ENCODE peak calls at places on chromosomes 7 and 10, in four cellular contexts. One of them, this sample, is unnamed.
A peak's percentile ranks its signal among the peaks of the same experiment; 100 is the strongest.

GRCh38 chr7:114569160-114569559 is 154.5 kb downstream of the FOXP2 start:
- DNase-seq in activated B cell treated with CpG ODN at 0.5 μM for 24 hours: no peak
- DNase-seq in brain microvascular endothelial cell: no peak
- DNase-seq in HFF-Myc: no peak
- DNase-seq in this sample: no peak

GRCh38 chr10:32961343-32961891 is 3.4 kb upstream of the ITGB1 start:
- DNase-seq in HFF-Myc: no peak
- DNase-seq in activated B cell treated with CpG ODN at 0.5 μM for 24 hours: no peak
- DNase-seq in brain microvascular endothelial cell: no peak
- DNase-seq in this sample: no peak

GRCh38 chr7:158401295-158401694 is 186.3 kb downstream of the PTPRN2 start:
- DNase-seq in activated B cell treated with CpG ODN at 0.5 μM for 24 hours: no peak
- DNase-seq in HFF-Myc: no peak
- DNase-seq in brain microvascular endothelial cell: no peak
- DNase-seq in this sample: no peak

GRCh38 chr10:10044959-10045764 is 972.5 kb upstream of the CELF2 start:
- DNase-seq in HFF-Myc: no peak
- DNase-seq in activated B cell treated with CpG ODN at 0.5 μM for 24 hours: no peak
- DNase-seq in brain microvascular endothelial cell: no peak
- DNase-seq in this sample: no peak

GRCh38 chr7:69517985-69518731 is 80.1 kb upstream of the AUTS2 start:
- DNase-seq in HFF-Myc: no peak
- DNase-seq in brain microvascular endothelial cell: no peak
- DNase-seq in activated B cell treated with CpG ODN at 0.5 μM for 24 hours: no peak
- DNase-seq in this sample: no peak

GRCh38 chr10:48336978-48337599 is 30.6 kb downstream of the MAPK8 start:
- DNase-seq in activated B cell treated with CpG ODN at 0.5 μM for 24 hours: no peak
- DNase-seq in brain microvascular endothelial cell: no peak
- DNase-seq in HFF-Myc: no peak
- DNase-seq in this sample: no peak

GRCh38 chr10:132752378-132752777 is 33.6 kb downstream of the NKX6-2 start:
- DNase-seq in brain microvascular endothelial cell: no peak
- DNase-seq in activated B cell treated with CpG ODN at 0.5 μM for 24 hours: no peak
- DNase-seq in HFF-Myc: no peak
- DNase-seq in this sample: no peak

GRCh38 chr7:7185382-7185989 is 3.1 kb downstream of the C1GALT1 start:
- DNase-seq in activated B cell treated with CpG ODN at 0.5 μM for 24 hours: no peak
- DNase-seq in brain microvascular endothelial cell: no peak
- DNase-seq in HFF-Myc: no peak
- DNase-seq in this sample: no peak

GRCh38 chr10:103587073-103587472 is 93.6 kb downstream of the NEURL1 start:
- DNase-seq in activated B cell treated with CpG ODN at 0.5 μM for 24 hours: no peak
- DNase-seq in HFF-Myc: no peak
- DNase-seq in brain microvascular endothelial cell: no peak
- DNase-seq in this sample: no peak

GRCh38 chr10:34156781-34157425 is 658.2 kb downstream of the PARD3 start:
- DNase-seq in HFF-Myc: peak; percentile 83
- DNase-seq in brain microvascular endothelial cell: peak; percentile 61
- DNase-seq in activated B cell treated with CpG ODN at 0.5 μM for 24 hours: no peak
- DNase-seq in this sample: no peak

DNA sequence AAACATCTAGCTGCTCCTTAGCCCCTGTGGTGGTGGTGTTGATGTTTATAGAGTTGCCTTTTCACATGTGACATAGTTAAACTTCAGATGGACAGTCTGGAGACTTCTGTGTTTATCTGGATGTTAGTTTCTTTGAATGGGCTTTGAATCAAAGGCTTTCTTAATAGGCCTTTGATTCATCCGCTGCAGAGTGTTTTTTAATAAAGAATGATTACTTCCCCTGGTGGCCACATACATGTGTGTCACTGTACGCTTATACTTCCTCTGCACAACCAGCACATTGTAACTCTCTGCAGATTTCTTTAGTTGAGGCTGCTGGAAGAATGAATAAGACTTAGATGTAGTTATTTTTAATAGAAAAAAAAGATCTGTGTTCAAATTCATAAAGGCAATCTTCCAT is 221.1 kb downstream of the DYNC1I1 start:
- DNase-seq in HFF-Myc: no peak
- DNase-seq in brain microvascular endothelial cell: no peak
- DNase-seq in activated B cell treated with CpG ODN at 0.5 μM for 24 hours: no peak
- DNase-seq in this sample: no peak
- TF ChIP-seq CTCF in HFF-Myc: no peak
- TF ChIP-seq CTCF in brain microvascular endothelial cell: peak; percentile 31
- TF ChIP-seq CTCF in activated B cell treated with CpG ODN at 0.5 μM for 24 hours: no peak
- TF ChIP-seq CTCF in this sample: no peak

GRCh38 chr10:13271552-13272163 is 28.2 kb downstream of the PHYH start:
- DNase-seq in HFF-Myc: no peak
- DNase-seq in brain microvascular endothelial cell: peak; percentile 10
- DNase-seq in activated B cell treated with CpG ODN at 0.5 μM for 24 hours: peak; percentile 28
- DNase-seq in this sample: peak; percentile 54

GRCh38 chr10:13270877-13271551 is 28.9 kb downstream of the PHYH start:
- DNase-seq in brain microvascular endothelial cell: peak; percentile 23
- DNase-seq in HFF-Myc: no peak
- DNase-seq in activated B cell treated with CpG ODN at 0.5 μM for 24 hours: no peak
- DNase-seq in this sample: no peak

GRCh38 chr10:13272164-13272571 is 27.7 kb downstream of the PHYH start:
- DNase-seq in brain microvascular endothelial cell: no peak
- DNase-seq in HFF-Myc: peak; percentile 45
- DNase-seq in activated B cell treated with CpG ODN at 0.5 μM for 24 hours: no peak
- DNase-seq in this sample: no peak

DNA sequence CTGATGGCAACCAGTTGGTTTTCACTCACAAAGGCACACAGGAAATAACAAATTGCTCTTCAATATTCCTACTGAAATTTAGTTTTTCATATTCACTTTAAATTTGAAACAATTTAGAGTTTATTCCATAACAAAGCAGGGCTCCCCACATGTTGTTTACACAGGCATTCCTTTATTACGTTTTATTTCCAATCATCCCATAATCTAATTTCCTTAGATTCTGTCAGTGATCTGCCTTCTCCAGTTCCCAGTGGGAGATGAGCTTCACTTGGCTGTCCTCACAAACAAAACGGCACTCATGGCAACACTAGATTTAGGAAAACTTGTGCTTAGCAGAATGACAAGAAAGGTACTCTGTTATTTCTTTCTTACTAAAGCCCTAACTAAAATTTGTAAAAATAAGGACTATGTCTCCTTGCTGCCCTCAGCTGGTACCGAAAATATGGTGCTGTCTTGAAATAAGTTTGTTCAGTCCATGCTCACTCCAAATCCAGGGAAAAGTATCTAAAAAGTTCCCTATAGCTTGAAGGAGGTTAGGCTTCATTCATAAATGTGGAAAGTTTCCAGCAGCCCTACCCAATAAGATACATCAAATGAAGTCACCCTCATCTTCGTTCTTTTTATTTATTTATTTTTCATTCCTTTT is 23.0 kb downstream of the PHYH start:
- DNase-seq in brain microvascular endothelial cell: peak; percentile 7
- DNase-seq in HFF-Myc: no peak
- DNase-seq in activated B cell treated with CpG ODN at 0.5 μM for 24 hours: no peak
- DNase-seq in this sample: no peak
- TF ChIP-seq CTCF in brain microvascular endothelial cell: peak; percentile 30
- TF ChIP-seq CTCF in HFF-Myc: peak; percentile 12
- TF ChIP-seq CTCF in activated B cell treated with CpG ODN at 0.5 μM for 24 hours: no peak
- TF ChIP-seq CTCF in this sample: no peak

DNA sequence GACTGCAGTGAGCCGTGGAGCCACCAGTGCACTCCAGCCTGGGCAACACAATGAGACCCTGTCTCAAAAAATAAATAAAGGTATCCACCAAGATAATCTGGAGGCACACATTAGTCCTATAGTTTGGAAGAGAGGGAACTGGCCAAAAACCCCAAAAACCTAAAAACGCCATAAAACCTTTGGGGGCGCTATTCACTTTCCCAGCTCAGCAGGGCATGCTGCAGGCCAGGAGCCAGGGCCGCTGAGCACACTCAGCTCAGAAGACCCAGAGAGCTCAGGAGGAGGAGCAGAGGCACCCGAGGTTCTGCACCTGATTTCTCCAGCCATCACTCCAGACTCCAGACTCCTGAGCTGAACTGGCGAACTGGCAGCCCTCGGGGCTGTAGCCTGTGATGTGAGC is 167.2 kb upstream of the IMMP2L start:
- DNase-seq in brain microvascular endothelial cell: no peak
- DNase-seq in activated B cell treated with CpG ODN at 0.5 μM for 24 hours: no peak
- DNase-seq in HFF-Myc: no peak
- DNase-seq in this sample: no peak
- TF ChIP-seq CTCF in brain microvascular endothelial cell: peak; percentile 10
- TF ChIP-seq CTCF in activated B cell treated with CpG ODN at 0.5 μM for 24 hours: no peak
- TF ChIP-seq CTCF in HFF-Myc: no peak
- TF ChIP-seq CTCF in this sample: no peak

GRCh38 chr10:91409869-91410637 is at the start of gene HECTD2:
- DNase-seq in HFF-Myc: no peak
- DNase-seq in activated B cell treated with CpG ODN at 0.5 μM for 24 hours: peak; percentile 84
- DNase-seq in brain microvascular endothelial cell: peak; percentile 43
- DNase-seq in this sample: peak; percentile 80

GRCh38 chr10:91409069-91409868 is 875 bp upstream of the HECTD2 start:
- DNase-seq in brain microvascular endothelial cell: peak; percentile 73
- DNase-seq in HFF-Myc: no peak
- DNase-seq in activated B cell treated with CpG ODN at 0.5 μM for 24 hours: no peak
- DNase-seq in this sample: peak; percentile 31

GRCh38 chr10:91406322-91406721 is 3.8 kb upstream of the HECTD2 start:
- DNase-seq in brain microvascular endothelial cell: no peak
- DNase-seq in HFF-Myc: no peak
- DNase-seq in activated B cell treated with CpG ODN at 0.5 μM for 24 hours: no peak
- DNase-seq in this sample: no peak

GRCh38 chr10:91412688-91413087 is 2.5 kb downstream of the HECTD2 start:
- DNase-seq in activated B cell treated with CpG ODN at 0.5 μM for 24 hours: no peak
- DNase-seq in brain microvascular endothelial cell: no peak
- DNase-seq in HFF-Myc: no peak
- DNase-seq in this sample: no peak

GRCh38 chr10:91410638-91411367 is 659 bp downstream of the HECTD2 start:
- DNase-seq in activated B cell treated with CpG ODN at 0.5 μM for 24 hours: no peak
- DNase-seq in HFF-Myc: no peak
- DNase-seq in brain microvascular endothelial cell: peak; percentile 52
- DNase-seq in this sample: no peak
- TF ChIP-seq CTCF in activated B cell treated with CpG ODN at 0.5 μM for 24 hours: no peak
- TF ChIP-seq CTCF in HFF-Myc: no peak
- TF ChIP-seq CTCF in brain microvascular endothelial cell: no peak
- TF ChIP-seq CTCF in this sample: no peak

DNA sequence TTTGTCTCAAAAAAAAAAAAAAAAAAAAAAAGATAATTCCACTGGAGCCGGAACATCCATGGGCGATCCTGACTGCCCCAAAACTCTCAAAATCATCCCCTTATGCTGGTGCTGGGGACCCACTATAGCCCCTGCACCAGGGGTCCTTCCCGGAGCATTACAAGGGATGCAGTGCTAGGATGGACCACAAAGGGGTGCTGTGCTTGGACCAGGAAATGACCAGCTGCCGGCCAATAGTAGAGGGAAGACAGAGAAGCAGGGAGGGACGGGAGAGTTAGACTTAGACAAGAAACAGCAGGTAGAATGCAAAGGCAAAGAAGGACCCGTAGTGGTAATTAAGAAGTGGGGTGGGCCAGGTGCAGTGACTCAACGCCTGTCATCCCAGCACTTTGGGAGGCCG is 40.5 kb downstream of the RCC1L start:
- DNase-seq in brain microvascular endothelial cell: no peak
- DNase-seq in activated B cell treated with CpG ODN at 0.5 μM for 24 hours: no peak
- DNase-seq in HFF-Myc: no peak
- DNase-seq in this sample: no peak
- TF ChIP-seq CTCF in brain microvascular endothelial cell: peak; percentile 61
- TF ChIP-seq CTCF in activated B cell treated with CpG ODN at 0.5 μM for 24 hours: no peak
- TF ChIP-seq CTCF in HFF-Myc: peak; percentile 18
- TF ChIP-seq CTCF in this sample: no peak